ENCODE peak calls at places on chromosome 1, in four cellular contexts. E is cardiac muscle cell, S is spleen, R is endodermal cell. H is an unnamed sample.

GRCh38 chr1:89823679-89824292 is 3.0 kb downstream of the LRRC8D start:
- DNase-seq in R (no peak), S (no peak), E (no peak), H (peak; percentile 28)

GRCh38 chr1:94927405-94928175 is 680 bp upstream of the CNN3 start:
- DNase-seq in E (peak; percentile 54), R (no peak), S (no peak), H (peak; percentile 65)

GRCh38 chr1:21292991-21293536 is 2.8 kb upstream of the ECE1 start:
- DNase-seq in E (no peak), R (no peak), S (no peak), H (no peak)

GRCh38 chr1:86201321-86201720 is 44.7 kb upstream of the COL24A1 start:
- DNase-seq in E (no peak), S (no peak), R (no peak), H (peak; percentile 3)

GRCh38 chr1:30982937-30983336 is 74.4 kb upstream of the SDC3 start:
- DNase-seq in E (no peak), S (no peak), R (no peak), H (no peak)

GRCh38 chr1:34709547-34709946 is 45.3 kb upstream of the GJB5 start:
- DNase-seq in S (no peak), R (peak; percentile 79), E (peak; percentile 74), H (peak; percentile 14)

GRCh38 chr1:152109231-152109997 is 5.8 kb downstream of the TCHH start:
- DNase-seq in S (no peak), E (no peak), R (peak; percentile 69), H (no peak)

GRCh38 chr1:209416009-209416408 is 167.5 kb upstream of the CAMK1G start:
- DNase-seq in R (no peak), E (no peak), S (no peak), H (no peak)

GRCh38 chr1:110875216-110875731 is 2.3 kb downstream of the CD53 start:
- DNase-seq in E (no peak), R (no peak), S (peak; percentile 83), H (no peak)

GRCh38 chr1:47388548-47389238 is 27.4 kb upstream of the FOXE3 start:
- DNase-seq in S (no peak), R (peak; percentile 94), E (peak; percentile 64), H (peak; percentile 82)

GRCh38 chr1:60132985-60133673 is 59.6 kb upstream of the C1orf87 start:
- DNase-seq in R (no peak), E (no peak), S (no peak), H (no peak)

GRCh38 chr1:31324093-31324492 is 27.3 kb downstream of the ZCCHC17 start:
- DNase-seq in S (no peak), E (no peak), R (no peak), H (no peak)

GRCh38 chr1:11441211-11441952 is 37.6 kb upstream of the DISP3 start:
- DNase-seq in S (no peak), R (no peak), E (no peak), H (no peak)

GRCh38 chr1:98028800-98029199 is 108.0 kb upstream of the DPYD start:
- DNase-seq in S (no peak), E (no peak), R (no peak), H (no peak)

GRCh38 chr1:218344814-218345672 is at the start of gene TGFB2:
- DNase-seq in R (no peak), E (peak; percentile 80), S (no peak), H (peak; percentile 48)

GRCh38 chr1:89739013-89739843 is 81.6 kb upstream of the LRRC8D start:
- DNase-seq in E (no peak), R (no peak), S (no peak), H (no peak)

GRCh38 chr1:43267291-43267805 is 2.4 kb upstream of the TMEM125 start:
- DNase-seq in R (no peak), S (no peak), E (no peak), H (no peak)

GRCh38 chr1:246769306-246769705 is 45.1 kb downstream of the SCCPDH start:
- DNase-seq in S (no peak), R (no peak), E (no peak), H (no peak)

GRCh38 chr1:150548632-150549495 is at the start of gene ADAMTSL4:
- DNase-seq in E (peak; percentile 87), R (peak; percentile 87), S (peak; percentile 90), H (peak; percentile 71)

GRCh38 chr1:150549496-150550221 is 451 bp downstream of the ADAMTSL4 start:
- DNase-seq in S (no peak), R (peak; percentile 78), E (peak; percentile 50), H (no peak)

GRCh38 chr1:150550222-150551048 is 1.2 kb downstream of the ADAMTSL4 start:
- DNase-seq in E (no peak), R (peak; percentile 58), S (no peak), H (no peak)

GRCh38 chr1:150546294-150546937 is 2.8 kb upstream of the ADAMTSL4 start:
- DNase-seq in E (no peak), R (no peak), S (no peak), H (no peak)

GRCh38 chr1:150548324-150548631 is 930 bp upstream of the ADAMTSL4 start:
- DNase-seq in E (no peak), R (no peak), S (no peak), H (no peak)
- H3K4me3 ChIP-seq in E (peak overlapping the region; percentile 43), R (peak overlapping the region; percentile 83), S (peak overlapping the region; percentile 78), H (peak overlapping the region; percentile 39)

DNA sequence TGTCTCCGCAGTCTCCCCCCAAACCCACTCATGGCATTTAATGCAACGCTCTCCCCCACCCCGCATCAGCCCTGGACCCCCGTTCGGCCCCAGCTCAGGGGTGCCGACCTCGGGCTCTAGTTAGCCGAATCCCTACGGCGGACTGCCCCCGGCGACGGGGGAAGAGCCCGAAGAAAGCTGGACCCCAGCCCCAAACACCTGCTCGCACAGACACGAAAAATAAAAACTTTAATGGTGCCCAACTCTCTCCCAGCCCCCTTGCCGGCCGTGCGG is 564 bp downstream of the RCC2 start:
- DNase-seq in R (no peak), S (peak; percentile 83), E (no peak), H (no peak)
- H3K4me1 ChIP-seq in R (peaks cover 27% of the 10 kb centered on the region), S (peaks cover 43% of the 10 kb centered on the region), E (peaks cover 12% of the 10 kb centered on the region), H (peaks cover 47% of the 10 kb centered on the region)

DNA sequence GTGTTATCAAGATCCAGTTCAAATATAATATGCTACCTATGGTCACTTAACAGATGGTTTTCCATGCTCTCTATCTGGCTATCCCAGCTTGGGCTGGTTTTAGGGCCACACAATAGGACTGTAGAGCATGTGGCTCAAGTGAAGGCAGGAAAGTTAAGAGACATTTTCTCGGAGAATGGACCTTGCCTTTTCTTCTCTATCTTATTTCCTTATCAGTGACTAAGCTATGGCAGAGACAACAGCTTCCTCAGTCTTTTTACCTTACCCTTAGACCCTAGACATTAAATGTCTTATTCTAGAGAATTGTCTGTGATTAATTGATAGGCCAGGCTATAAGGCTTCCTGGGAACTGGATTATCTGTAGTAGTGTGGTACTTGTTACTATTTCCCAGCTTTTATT is 28.1 kb downstream of the CD101 start:
- DNase-seq in E (no peak), S (no peak), R (no peak), H (no peak)
- H3K4me3 ChIP-seq in E (no peak overlapping the region), S (no peak overlapping the region), R (no peak overlapping the region), H (no peak overlapping the region)

GRCh38 chr1:205187420-205187819 is 24.1 kb downstream of the DSTYK start:
- DNase-seq in R (no peak), S (no peak), E (no peak), H (no peak)
- H3K4me1 ChIP-seq in R (no peaks in the 10 kb centered on the region), S (peaks cover 38% of the 10 kb centered on the region), E (peaks cover 30% of the 10 kb centered on the region), H (peaks cover 7% of the 10 kb centered on the region)